ENCODE peak calls at places on chromosomes 16 and 17, in four cellular contexts. A, N, Q and C are unnamed samples. For H3K4me1, the result is how much of the 10 kb centered on the place peaks cover.

GRCh38 chr16:17277981-17278381 is 192.8 kb downstream of the XYLT1 start:
- DNase-seq in Q (no peak), A (peak), N (no peak), C (peak)

GRCh38 chr17:63528183-63528582 is 5.0 kb downstream of the KCNH6 start:
- DNase-seq in A (no peak), Q (no peak), N (no peak), C (no peak)

GRCh38 chr17:27609606-27610303 is 21.2 kb upstream of the LGALS9 start:
- DNase-seq in Q (no peak), N (no peak), A (no peak), C (peak)

GRCh38 chr17:35429702-35430101 is 2.6 kb downstream of the SLFN12 start:
- DNase-seq in N (no peak), A (no peak), Q (no peak), C (no peak)

GRCh38 chr17:49576121-49576905 is 642 bp downstream of the NXPH3 start:
- DNase-seq in A (no peak), N (peak), Q (no peak), C (peak)

GRCh38 chr16:69763557-69763942 is 1.4 kb downstream of the WWP2 start:
- DNase-seq in Q (no peak), N (no peak), A (no peak), C (no peak)

GRCh38 chr17:58320570-58321323 is 7.8 kb downstream of the TSPOAP1 start:
- DNase-seq in N (no peak), Q (no peak), A (no peak), C (peak)

GRCh38 chr17:80663783-80664206 is 119.2 kb downstream of the RPTOR start:
- DNase-seq in Q (peak), N (no peak), A (no peak), C (peak)

GRCh38 chr16:63539276-63539675 is 1503.0 kb upstream of the CDH8 start:
- DNase-seq in A (no peak), Q (no peak), N (no peak), C (no peak)

GRCh38 chr17:15180121-15180561 is 85.0 kb downstream of the PMP22 start:
- DNase-seq in Q (no peak), N (no peak), A (no peak), C (no peak)

GRCh38 chr17:17419166-17419565 is 57.6 kb upstream of the MED9 start:
- DNase-seq in A (no peak), Q (no peak), N (no peak), C (no peak)
- H3K27ac ChIP-seq in A (peak), Q (no peak), N (peak), C (no peak)

DNA sequence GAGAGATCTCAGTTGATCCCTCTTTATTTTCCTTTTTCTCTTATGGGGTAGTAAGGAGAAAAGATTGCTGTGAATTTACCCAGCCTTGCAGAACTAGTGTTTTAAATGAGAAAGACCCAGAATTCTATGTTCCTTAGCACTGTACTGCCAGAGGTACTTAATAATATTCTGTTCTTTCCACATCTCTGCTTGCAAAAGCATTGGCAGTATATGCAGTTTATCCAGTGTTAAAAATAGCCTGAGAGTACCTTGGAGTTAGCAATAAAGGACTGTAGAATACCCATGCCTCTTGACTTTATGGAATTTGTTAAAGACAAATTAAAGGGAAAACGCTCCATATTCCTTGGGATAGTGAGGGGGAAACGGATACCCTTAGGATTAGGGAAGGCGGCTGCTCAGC is 11.9 kb downstream of the SLC7A6 start:
- DNase-seq in Q (no peak), A (no peak), N (no peak), C (no peak)
- H3K4me1 ChIP-seq in Q (under half), A (under half), N (half or more), C (under half)

GRCh38 chr17:73593249-73593965 is 50.8 kb downstream of the SDK2 start:
- DNase-seq in N (no peak), Q (no peak), A (no peak), C (no peak)
- H3K27ac ChIP-seq in N (no peak), Q (no peak), A (no peak), C (no peak)

DNA sequence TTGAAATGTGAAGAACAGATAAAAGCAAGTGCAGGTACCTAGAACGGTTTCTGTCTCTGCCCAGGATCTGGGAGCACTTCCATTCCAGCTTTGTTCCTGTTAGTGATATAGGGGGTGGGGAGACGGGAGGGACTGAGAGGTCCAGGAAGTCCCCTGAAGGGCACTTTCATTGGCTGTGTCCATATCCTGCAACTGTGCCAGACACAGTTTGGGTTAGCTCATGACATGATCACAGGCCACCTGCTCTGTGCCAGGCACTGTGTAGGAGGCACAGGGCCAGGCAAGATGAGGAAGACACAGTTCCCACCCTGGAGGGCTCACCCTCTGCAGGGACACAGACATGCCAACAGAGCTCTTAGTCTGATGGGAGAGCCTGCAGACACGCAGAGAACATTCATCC is 7.9 kb downstream of the CBLN1 start:
- DNase-seq in Q (no peak), N (no peak), A (no peak), C (no peak)
- H3K4me1 ChIP-seq in Q (under half), N (under half), A (under half), C (under half)

DNA sequence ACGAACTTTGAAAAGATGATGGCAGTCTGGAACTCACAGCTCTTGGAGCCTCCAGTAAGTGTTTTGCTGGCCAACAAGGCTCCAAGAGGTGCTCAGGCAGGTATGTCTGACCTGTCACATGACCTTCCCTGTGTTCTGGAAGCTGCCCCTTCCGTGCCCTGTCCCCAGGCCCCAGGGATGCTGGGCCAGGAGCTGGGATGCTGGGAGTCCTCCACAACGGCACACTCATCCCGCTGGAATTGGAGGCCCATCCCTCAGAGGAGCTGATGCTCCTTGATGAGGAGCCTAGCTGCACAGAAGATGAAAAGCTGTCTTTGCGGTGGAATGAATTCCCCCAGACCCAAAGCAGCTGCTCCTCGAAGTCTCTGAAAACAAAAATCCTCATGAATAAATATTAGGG is 47.8 kb downstream of the HOXB1 start:
- DNase-seq in A (no peak), N (no peak), Q (no peak), C (no peak)
- H3K27ac ChIP-seq in A (no peak), N (no peak), Q (peak), C (no peak)

GRCh38 chr16:11670171-11671131 is 2.2 kb downstream of the SNN start:
- DNase-seq in N (no peak), A (no peak), Q (no peak), C (peak)

GRCh38 chr16:11672206-11673090 is 4.2 kb downstream of the SNN start:
- DNase-seq in N (no peak), Q (no peak), A (peak), C (peak)

GRCh38 chr16:11671676-11672075 is 3.4 kb downstream of the SNN start:
- DNase-seq in Q (no peak), N (no peak), A (no peak), C (no peak)

GRCh38 chr16:11669380-11670146 is 1.3 kb downstream of the SNN start:
- DNase-seq in N (peak), A (peak), Q (peak), C (peak)

GRCh38 chr16:11671271-11671670 is 3.0 kb downstream of the SNN start:
- DNase-seq in A (no peak), N (no peak), Q (no peak), C (no peak)
- H3K4me1 ChIP-seq in A (half or more), N (half or more), Q (under half), C (under half)